ENCODE peak calls at places on chromosomes 12 and 14, in nine cellular contexts. B is stomach, V is cardiac fibroblast, Y is heart left ventricle, W is brain microvascular endothelial cell, F is IMR-90, P is psoas muscle, M is K562, I is hepatocyte. Z is an unnamed sample.

GRCh38 chr14:29805415-29806123 is 122.1 kb downstream of the PRKD1 start:
- DNase-seq in B (peak; percentile 73), V (peak; percentile 91), Y (peak; percentile 78), W (peak; percentile 56), F (peak; percentile 98), P (peak; percentile 69), M (no peak), I (peak; percentile 67), Z (peak; percentile 97)

GRCh38 chr12:64665506-64665905 is 55.2 kb downstream of the RASSF3 start:
- DNase-seq in B (no peak), V (peak; percentile 32), Y (no peak), W (no peak), F (no peak), P (no peak), M (no peak), I (no peak), Z (peak; percentile 6)

GRCh38 chr14:69101331-69101826 is 51.5 kb downstream of the DCAF5 start:
- DNase-seq in B (no peak), V (peak; percentile 96), Y (no peak), W (peak; percentile 79), F (peak; percentile 91), P (no peak), M (peak; percentile 28), I (peak; percentile 72), Z (peak; percentile 95)

GRCh38 chr12:45789025-45789424 is 59.5 kb downstream of the ARID2 start:
- DNase-seq in B (no peak), V (peak; percentile 93), Y (no peak), W (peak; percentile 54), F (peak; percentile 11), P (no peak), M (no peak), I (peak; percentile 16), Z (peak; percentile 88)

GRCh38 chr12:99767809-99768208 is 120.3 kb downstream of the GARIN6 start:
- DNase-seq in B (no peak), V (peak; percentile 49), Y (no peak), W (no peak), F (peak; percentile 11), P (no peak), M (no peak), I (peak; percentile 8), Z (peak; percentile 40)

GRCh38 chr14:21467620-21468019 is 9.1 kb downstream of the RAB2B start:
- DNase-seq in B (no peak), V (peak; percentile 96), Y (no peak), W (peak; percentile 94), F (peak; percentile 98), P (no peak), M (no peak), I (no peak), Z (peak; percentile 91)

GRCh38 chr14:62029569-62029924 is 267.3 kb downstream of the SNAPC1 start:
- DNase-seq in B (no peak), V (no peak), Y (no peak), W (no peak), F (no peak), P (no peak), M (no peak), I (no peak), Z (no peak)

GRCh38 chr14:102737402-102738372 is 39.6 kb upstream of the TRAF3 start:
- DNase-seq in B (no peak), V (no peak), Y (no peak), W (no peak), F (no peak), P (no peak), M (no peak), I (no peak), Z (no peak)

GRCh38 chr14:96889091-96889490 is 91.9 kb downstream of the VRK1 start:
- DNase-seq in B (no peak), V (no peak), Y (no peak), W (no peak), F (no peak), P (no peak), M (no peak), I (no peak), Z (no peak)

GRCh38 chr12:121755591-121755990 is 37.9 kb downstream of the RHOF start:
- DNase-seq in B (no peak), V (no peak), Y (no peak), W (no peak), F (no peak), P (no peak), M (no peak), I (no peak), Z (no peak)

DNA sequence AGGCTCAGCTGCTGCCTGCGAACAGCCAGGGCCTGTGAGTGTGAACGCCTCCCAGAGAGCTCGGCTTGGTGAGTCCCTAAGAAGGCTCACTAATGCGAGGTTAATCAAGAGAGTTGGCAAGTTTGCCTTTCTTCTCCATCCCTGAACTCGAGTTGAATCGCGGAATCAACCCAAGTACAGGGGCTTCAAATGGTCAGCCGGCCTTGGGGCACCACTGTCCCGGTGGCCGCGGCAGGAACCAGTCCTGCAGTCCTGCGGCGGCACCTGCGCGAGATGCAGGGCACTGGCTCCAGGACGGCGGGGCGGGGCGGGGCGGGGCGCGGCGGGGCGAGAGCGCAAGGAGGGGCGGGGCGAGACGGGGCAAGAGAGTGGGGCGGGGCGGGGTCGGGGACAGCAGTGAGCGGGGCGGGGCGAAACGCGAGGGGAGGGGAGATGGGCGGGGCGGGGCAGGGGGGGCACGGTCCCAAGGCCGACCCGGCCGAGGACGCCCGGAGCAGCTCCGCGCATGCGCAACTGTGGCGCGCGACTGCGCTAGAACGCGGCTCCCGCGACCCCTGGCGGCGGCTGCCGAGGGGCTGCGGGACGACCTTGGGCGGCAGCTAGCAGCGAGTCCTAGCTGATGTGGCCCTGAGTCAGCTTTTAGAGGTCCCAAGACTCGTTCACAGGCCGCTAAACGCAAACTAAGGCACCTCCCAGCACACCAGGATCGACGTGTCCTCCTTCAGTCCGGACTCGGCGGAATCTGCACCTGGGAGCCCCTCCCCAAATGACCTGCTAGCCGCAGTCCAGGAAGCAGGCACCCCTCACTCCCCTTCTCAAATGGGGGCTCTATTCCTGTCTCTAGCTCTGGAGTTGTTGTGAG is 58.0 kb downstream of the TTC7B start:
- DNase-seq in B (peak; percentile 95), V (peak; percentile 89), Y (peak; percentile 96), W (peak; percentile 80), F (peak; percentile 85), P (peak; percentile 93), M (peak; percentile 98), I (peak; percentile 98), Z (peak; percentile 91)
- TF ChIP-seq CTCF in B (peak; percentile 84), V (peak; percentile 65), Y (peak; percentile 97), W (peak; percentile 76), F (peak; percentile 95), P (peak; percentile 89), M (peak; percentile 78), I (peak; percentile 88), Z (peak; percentile 57)

DNA sequence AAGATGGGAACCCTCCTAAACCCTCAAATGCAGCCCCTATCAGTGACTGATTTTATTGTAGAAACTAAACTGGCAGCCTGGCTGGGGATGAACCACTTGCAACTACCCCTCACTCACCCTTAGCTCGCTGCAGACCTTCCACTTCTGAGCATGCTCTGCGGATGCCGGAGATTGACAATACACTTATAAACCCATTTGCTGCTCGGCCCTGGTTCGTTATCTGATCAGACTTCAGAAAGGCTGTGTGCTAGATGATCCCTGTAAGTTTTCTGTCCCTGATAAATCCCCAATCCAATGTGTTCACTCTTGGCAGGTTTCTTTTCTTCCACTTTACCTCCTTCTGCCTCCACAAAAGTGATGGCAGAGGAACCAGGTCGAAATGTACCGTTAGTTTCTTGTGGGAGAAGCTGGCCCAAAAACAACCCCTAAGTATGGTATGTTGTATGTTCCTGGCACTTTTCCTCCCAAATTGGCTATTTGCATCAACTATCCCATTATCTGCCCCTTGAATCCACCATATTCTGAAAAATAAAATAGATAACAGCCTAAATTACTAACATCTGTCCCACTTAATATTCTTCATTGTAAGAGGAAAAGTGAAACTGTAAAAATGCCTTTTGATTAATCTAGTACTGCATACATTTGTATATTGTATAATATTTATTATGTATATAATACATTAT is 18.8 kb downstream of the RPH3A start:
- DNase-seq in B (no peak), V (no peak), Y (no peak), W (no peak), F (no peak), P (no peak), M (no peak), I (no peak), Z (no peak)
- H3K4me3 ChIP-seq in B (no peak overlapping the region), V (no peak overlapping the region), Y (no peak overlapping the region), W (no peak overlapping the region), F (no peak overlapping the region), P (no peak overlapping the region), M (no peak overlapping the region), I (no peak overlapping the region), Z (no peak overlapping the region)

DNA sequence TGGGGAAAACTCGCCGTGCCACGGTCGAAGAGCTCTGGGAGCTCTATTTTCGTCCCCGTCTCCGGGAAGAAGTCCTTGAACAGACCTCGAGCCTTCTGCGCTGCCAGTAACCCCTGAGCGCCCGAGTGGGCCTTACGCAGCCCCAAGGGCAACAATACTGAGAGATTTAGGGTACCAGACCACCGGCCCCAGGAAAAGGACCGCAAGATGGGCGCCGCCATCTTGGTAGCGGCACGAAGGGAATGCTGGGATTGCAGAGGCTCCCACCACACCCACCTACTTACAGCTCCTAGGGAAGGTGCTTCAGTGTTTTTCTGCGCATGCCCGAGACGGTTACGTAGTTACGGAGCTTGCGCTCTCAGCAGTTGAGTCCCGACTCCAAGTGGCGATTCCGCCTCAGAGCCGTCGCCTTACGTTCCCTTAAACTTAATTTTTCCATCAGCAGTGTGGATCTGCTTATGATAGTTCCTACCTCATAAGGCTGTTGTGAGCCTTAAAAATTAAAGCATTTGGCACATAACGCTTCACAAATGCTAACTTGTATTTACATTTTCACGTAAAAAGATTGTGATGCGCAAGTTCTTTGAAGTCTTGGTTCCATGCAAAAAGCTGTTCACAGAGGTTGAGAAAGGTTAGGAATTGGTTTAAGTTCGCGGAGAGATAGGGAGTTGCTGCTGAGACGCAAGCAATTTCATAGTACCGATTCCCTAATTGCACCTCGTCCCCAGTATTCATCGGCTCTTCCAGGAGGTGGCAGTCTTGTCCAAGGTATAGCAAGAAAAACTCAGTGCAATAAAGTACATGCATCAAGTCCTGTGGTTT is at the start of gene YARS2:
- DNase-seq in B (peak; percentile 97), V (peak; percentile 100), Y (peak; percentile 97), W (peak; percentile 98), F (peak; percentile 99), P (peak; percentile 92), M (peak; percentile 83), I (peak; percentile 99), Z (peak; percentile 99)
- TF ChIP-seq CTCF in B (peak; percentile 59), V (peak; percentile 65), Y (peak; percentile 86), W (peak; percentile 84), F (peak; percentile 92), P (peak; percentile 83), M (peak; percentile 89), I (peak; percentile 93), Z (peak; percentile 82)

GRCh38 chr12:96989916-96990315 is 82.9 kb downstream of the NEDD1 start:
- DNase-seq in B (no peak), V (peak; percentile 27), Y (no peak), W (no peak), F (no peak), P (no peak), M (peak; percentile 30), I (peak; percentile 26), Z (no peak)

GRCh38 chr12:96982671-96983070 is 75.6 kb downstream of the NEDD1 start:
- DNase-seq in B (no peak), V (no peak), Y (no peak), W (no peak), F (no peak), P (no peak), M (no peak), I (no peak), Z (no peak)

GRCh38 chr12:96988919-96989318 is 81.9 kb downstream of the NEDD1 start:
- DNase-seq in B (no peak), V (no peak), Y (no peak), W (no peak), F (no peak), P (no peak), M (peak; percentile 13), I (no peak), Z (no peak)

GRCh38 chr12:96985515-96986362 is 78.7 kb downstream of the NEDD1 start:
- DNase-seq in B (peak; percentile 35), V (peak; percentile 16), Y (no peak), W (no peak), F (no peak), P (no peak), M (peak; percentile 66), I (peak; percentile 49), Z (no peak)

GRCh38 chr12:96986883-96987523 is 79.9 kb downstream of the NEDD1 start:
- DNase-seq in B (no peak), V (peak; percentile 55), Y (no peak), W (no peak), F (peak; percentile 7), P (no peak), M (peak; percentile 16), I (peak; percentile 49), Z (peak; percentile 31)
- H3K4me3 ChIP-seq in B (no peak overlapping the region), V (no peak overlapping the region), Y (no peak overlapping the region), W (no peak overlapping the region), F (no peak overlapping the region), P (no peak overlapping the region), M (no peak overlapping the region), I (no peak overlapping the region), Z (no peak overlapping the region)

Z was measured in fibroblast of mammary gland.